ENCODE peak calls at places on chromosome 17, in four cellular contexts. One of them, this sample, is unnamed.
A peak's percentile ranks its signal among the peaks of the same experiment; 100 is the strongest.

GRCh38 chr17:39700148-39700987 is 504 bp downstream of the ERBB2 start:
- DNase-seq in type B pancreatic cell: peak; percentile 77
- DNase-seq in heart right ventricle: no peak
- DNase-seq in heart left ventricle: no peak
- DNase-seq in this sample: peak; percentile 100

GRCh38 chr17:7260601-7261376 is 1.5 kb downstream of the CLDN7 start:
- DNase-seq in type B pancreatic cell: no peak
- DNase-seq in heart right ventricle: no peak
- DNase-seq in heart left ventricle: peak; percentile 43
- DNase-seq in this sample: peak; percentile 82

GRCh38 chr17:15261063-15261817 is 3.9 kb downstream of the PMP22 start:
- DNase-seq in type B pancreatic cell: peak; percentile 78
- DNase-seq in heart right ventricle: peak; percentile 46
- DNase-seq in heart left ventricle: peak; percentile 73
- DNase-seq in this sample: peak; percentile 22

GRCh38 chr17:80253631-80254395 is 6.8 kb upstream of the RNF213 start:
- DNase-seq in type B pancreatic cell: no peak
- DNase-seq in heart right ventricle: no peak
- DNase-seq in heart left ventricle: no peak
- DNase-seq in this sample: no peak

GRCh38 chr17:47875011-47875471 is 21.0 kb upstream of the SP2 start:
- DNase-seq in type B pancreatic cell: no peak
- DNase-seq in heart right ventricle: no peak
- DNase-seq in heart left ventricle: no peak
- DNase-seq in this sample: no peak

GRCh38 chr17:63843387-63844292 is 1.2 kb upstream of the SMARCD2 start:
- DNase-seq in type B pancreatic cell: no peak
- DNase-seq in heart right ventricle: peak; percentile 55
- DNase-seq in heart left ventricle: peak; percentile 83
- DNase-seq in this sample: no peak

GRCh38 chr17:78117027-78117981 is 11.3 kb downstream of the TMC6 start:
- DNase-seq in type B pancreatic cell: no peak
- DNase-seq in heart right ventricle: no peak
- DNase-seq in heart left ventricle: no peak
- DNase-seq in this sample: peak; percentile 47

GRCh38 chr17:8581002-8581658 is 49.4 kb downstream of the MYH10 start:
- DNase-seq in type B pancreatic cell: no peak
- DNase-seq in heart right ventricle: no peak
- DNase-seq in heart left ventricle: no peak
- DNase-seq in this sample: no peak

GRCh38 chr17:7797976-7798375 is 36.0 kb upstream of the KDM6B start:
- DNase-seq in type B pancreatic cell: no peak
- DNase-seq in heart right ventricle: no peak
- DNase-seq in heart left ventricle: no peak
- DNase-seq in this sample: no peak

GRCh38 chr17:63405741-63406261 is 40.3 kb downstream of the CYB561 start:
- DNase-seq in type B pancreatic cell: no peak
- DNase-seq in heart right ventricle: no peak
- DNase-seq in heart left ventricle: no peak
- DNase-seq in this sample: peak; percentile 7

GRCh38 chr17:83186226-83186625 is 106.8 kb downstream of the METRNL start:
- DNase-seq in type B pancreatic cell: peak; percentile 45
- DNase-seq in heart right ventricle: no peak
- DNase-seq in heart left ventricle: no peak
- DNase-seq in this sample: no peak

GRCh38 chr17:7294614-7295153 is at the start of gene YBX2:
- DNase-seq in type B pancreatic cell: peak; percentile 87
- DNase-seq in heart right ventricle: peak; percentile 66
- DNase-seq in heart left ventricle: peak; percentile 72
- DNase-seq in this sample: peak; percentile 68

GRCh38 chr17:61279476-61280145 is 120.0 kb upstream of the TBX2 start:
- DNase-seq in type B pancreatic cell: no peak
- DNase-seq in heart right ventricle: peak; percentile 27
- DNase-seq in heart left ventricle: no peak
- DNase-seq in this sample: no peak

GRCh38 chr17:80394629-80395216 is 20.2 kb upstream of the ENDOV start:
- DNase-seq in type B pancreatic cell: no peak
- DNase-seq in heart right ventricle: no peak
- DNase-seq in heart left ventricle: no peak
- DNase-seq in this sample: no peak

GRCh38 chr17:30217054-30217453 is 18.4 kb downstream of the SLC6A4 start:
- DNase-seq in type B pancreatic cell: no peak
- DNase-seq in heart right ventricle: no peak
- DNase-seq in heart left ventricle: no peak
- DNase-seq in this sample: no peak

GRCh38 chr17:53516643-53517042 is 306.1 kb upstream of the KIF2B start:
- DNase-seq in type B pancreatic cell: no peak
- DNase-seq in heart right ventricle: no peak
- DNase-seq in heart left ventricle: no peak
- DNase-seq in this sample: peak; percentile 0

GRCh38 chr17:77235370-77236080 is 94.8 kb downstream of the SEC14L1 start:
- DNase-seq in type B pancreatic cell: no peak
- DNase-seq in heart right ventricle: no peak
- DNase-seq in heart left ventricle: peak; percentile 68
- DNase-seq in this sample: no peak

GRCh38 chr17:81509687-81510523 is 2.7 kb downstream of the ACTG1 start:
- DNase-seq in type B pancreatic cell: no peak
- DNase-seq in heart right ventricle: no peak
- DNase-seq in heart left ventricle: no peak
- DNase-seq in this sample: no peak

GRCh38 chr17:61926831-61927210 is 961 bp downstream of the INTS2 start:
- DNase-seq in type B pancreatic cell: no peak
- DNase-seq in heart right ventricle: no peak
- DNase-seq in heart left ventricle: no peak
- DNase-seq in this sample: no peak

GRCh38 chr17:68381076-68381900 is 76.0 kb downstream of the WIPI1 start:
- DNase-seq in type B pancreatic cell: no peak
- DNase-seq in heart right ventricle: no peak
- DNase-seq in heart left ventricle: no peak
- DNase-seq in this sample: no peak

GRCh38 chr17:4505187-4505586 is 6.5 kb downstream of the SPNS2 start:
- DNase-seq in type B pancreatic cell: no peak
- DNase-seq in heart right ventricle: no peak
- DNase-seq in heart left ventricle: no peak
- DNase-seq in this sample: no peak

GRCh38 chr17:8069587-8069860 is 18.0 kb downstream of the ALOX12B start:
- DNase-seq in type B pancreatic cell: no peak
- DNase-seq in heart right ventricle: no peak
- DNase-seq in heart left ventricle: no peak
- DNase-seq in this sample: no peak

GRCh38 chr17:4604111-4604644 is 19.8 kb downstream of the SMTNL2 start:
- DNase-seq in type B pancreatic cell: no peak
- DNase-seq in heart right ventricle: peak; percentile 72
- DNase-seq in heart left ventricle: peak; percentile 92
- DNase-seq in this sample: no peak

GRCh38 chr17:33288954-33289353 is 4.1 kb downstream of the ASIC2 start:
- DNase-seq in type B pancreatic cell: no peak
- DNase-seq in heart right ventricle: no peak
- DNase-seq in heart left ventricle: no peak
- DNase-seq in this sample: no peak

GRCh38 chr17:55521193-55521592 is 9.9 kb upstream of the SMIM36 start:
- DNase-seq in type B pancreatic cell: no peak
- DNase-seq in heart right ventricle: no peak
- DNase-seq in heart left ventricle: no peak
- DNase-seq in this sample: no peak

GRCh38 chr17:72462396-72462795 is 341.6 kb downstream of the SOX9 start:
- DNase-seq in type B pancreatic cell: no peak
- DNase-seq in heart right ventricle: no peak
- DNase-seq in heart left ventricle: no peak
- DNase-seq in this sample: no peak

GRCh38 chr17:42342242-42343008 is 45.8 kb downstream of the STAT3 start:
- DNase-seq in type B pancreatic cell: no peak
- DNase-seq in heart right ventricle: no peak
- DNase-seq in heart left ventricle: no peak
- DNase-seq in this sample: no peak

DNA sequence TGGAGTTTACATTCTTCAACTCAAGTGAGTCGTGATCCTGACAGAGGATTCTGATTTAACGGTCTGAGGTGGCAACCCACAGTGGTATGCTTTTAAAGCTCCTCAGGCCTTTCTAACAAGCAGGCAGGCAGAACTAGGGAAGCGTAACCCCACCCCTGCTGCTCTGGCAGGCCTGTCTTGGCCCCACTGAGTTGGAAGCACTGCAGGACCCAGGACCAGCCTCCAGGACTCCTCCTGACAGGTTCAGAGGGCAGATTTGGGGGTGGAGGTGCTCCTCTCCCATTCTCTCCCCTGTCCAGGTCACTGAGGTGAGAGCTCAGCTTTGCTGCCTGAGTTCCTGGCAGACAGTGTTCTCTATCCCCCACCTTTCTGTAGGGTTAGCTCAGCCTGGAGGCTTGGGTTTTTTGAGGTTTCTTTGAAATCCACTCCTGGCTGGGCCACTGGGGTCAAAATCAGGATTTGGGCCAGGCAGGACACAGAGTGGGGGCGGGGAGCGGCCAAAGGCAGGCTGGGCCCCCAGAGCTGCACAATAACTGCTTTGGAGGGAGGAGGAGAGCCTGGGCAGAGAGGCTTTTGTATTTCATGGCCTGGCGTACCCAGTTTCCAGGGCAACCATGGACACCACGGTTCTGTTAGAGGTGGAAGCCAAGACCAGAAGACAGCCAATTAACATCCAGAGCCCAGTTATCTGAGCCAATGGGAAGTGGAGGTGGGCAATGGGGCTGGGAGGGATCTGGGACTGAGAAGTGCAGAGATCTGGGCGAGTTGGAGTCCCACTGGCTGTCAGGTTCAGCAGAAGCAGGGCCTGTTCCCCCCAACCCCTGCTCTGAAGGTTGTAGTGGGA is 9.5 kb downstream of the MRPL27 start:
- DNase-seq in type B pancreatic cell: no peak
- DNase-seq in heart right ventricle: no peak
- DNase-seq in heart left ventricle: no peak
- DNase-seq in this sample: no peak
- TF ChIP-seq CTCF in type B pancreatic cell: no peak
- TF ChIP-seq CTCF in heart right ventricle: no peak
- TF ChIP-seq CTCF in heart left ventricle: no peak
- TF ChIP-seq CTCF in this sample: no peak

GRCh38 chr17:18156171-18156975 is 27.3 kb upstream of the ALKBH5 start:
- DNase-seq in type B pancreatic cell: no peak
- DNase-seq in heart right ventricle: no peak
- DNase-seq in heart left ventricle: no peak
- DNase-seq in this sample: peak; percentile 16
- TF ChIP-seq CTCF in type B pancreatic cell: no peak
- TF ChIP-seq CTCF in heart right ventricle: no peak
- TF ChIP-seq CTCF in heart left ventricle: no peak
- TF ChIP-seq CTCF in this sample: no peak

DNA sequence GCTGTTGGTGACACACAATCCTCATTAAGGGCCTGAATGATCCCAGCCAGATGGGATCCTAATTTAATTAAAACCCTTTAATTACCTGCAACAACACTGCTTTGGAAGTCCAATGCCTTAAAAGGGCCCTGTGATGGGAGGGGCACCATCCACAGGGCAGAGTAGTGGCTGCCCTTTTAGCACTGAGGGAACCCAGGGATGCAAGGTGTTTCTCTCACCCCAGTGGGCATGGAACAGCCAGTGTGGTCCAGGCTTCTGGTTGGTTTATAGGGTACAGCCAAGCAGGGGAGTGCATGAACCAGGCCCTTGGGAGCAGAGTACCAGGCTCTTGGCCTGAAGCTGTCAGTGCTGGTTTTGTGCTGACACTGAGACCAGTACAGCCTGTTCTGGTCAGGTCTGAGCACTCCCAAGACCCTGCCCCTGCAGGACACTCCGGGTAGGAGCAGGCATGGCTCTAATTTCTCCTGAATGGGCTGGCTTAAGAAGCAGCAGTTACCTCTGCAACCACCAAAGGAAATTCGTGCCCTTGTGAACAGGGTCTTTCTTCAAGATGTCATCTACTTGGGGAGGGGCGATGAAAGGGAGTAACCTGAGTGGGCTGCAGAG is 9.9 kb downstream of the NXPH3 start:
- DNase-seq in type B pancreatic cell: peak; percentile 62
- DNase-seq in heart right ventricle: no peak
- DNase-seq in heart left ventricle: no peak
- DNase-seq in this sample: peak; percentile 53
- TF ChIP-seq CTCF in type B pancreatic cell: peak; percentile 53
- TF ChIP-seq CTCF in heart right ventricle: no peak
- TF ChIP-seq CTCF in heart left ventricle: no peak
- TF ChIP-seq CTCF in this sample: peak; percentile 25

GRCh38 chr17:79188048-79188447 is 113.4 kb downstream of the ENGASE start:
- DNase-seq in type B pancreatic cell: no peak
- DNase-seq in heart right ventricle: no peak
- DNase-seq in heart left ventricle: no peak
- DNase-seq in this sample: peak; percentile 56
- TF ChIP-seq CTCF in type B pancreatic cell: peak; percentile 77
- TF ChIP-seq CTCF in heart right ventricle: peak; percentile 44
- TF ChIP-seq CTCF in heart left ventricle: peak; percentile 54
- TF ChIP-seq CTCF in this sample: peak; percentile 54

DNA sequence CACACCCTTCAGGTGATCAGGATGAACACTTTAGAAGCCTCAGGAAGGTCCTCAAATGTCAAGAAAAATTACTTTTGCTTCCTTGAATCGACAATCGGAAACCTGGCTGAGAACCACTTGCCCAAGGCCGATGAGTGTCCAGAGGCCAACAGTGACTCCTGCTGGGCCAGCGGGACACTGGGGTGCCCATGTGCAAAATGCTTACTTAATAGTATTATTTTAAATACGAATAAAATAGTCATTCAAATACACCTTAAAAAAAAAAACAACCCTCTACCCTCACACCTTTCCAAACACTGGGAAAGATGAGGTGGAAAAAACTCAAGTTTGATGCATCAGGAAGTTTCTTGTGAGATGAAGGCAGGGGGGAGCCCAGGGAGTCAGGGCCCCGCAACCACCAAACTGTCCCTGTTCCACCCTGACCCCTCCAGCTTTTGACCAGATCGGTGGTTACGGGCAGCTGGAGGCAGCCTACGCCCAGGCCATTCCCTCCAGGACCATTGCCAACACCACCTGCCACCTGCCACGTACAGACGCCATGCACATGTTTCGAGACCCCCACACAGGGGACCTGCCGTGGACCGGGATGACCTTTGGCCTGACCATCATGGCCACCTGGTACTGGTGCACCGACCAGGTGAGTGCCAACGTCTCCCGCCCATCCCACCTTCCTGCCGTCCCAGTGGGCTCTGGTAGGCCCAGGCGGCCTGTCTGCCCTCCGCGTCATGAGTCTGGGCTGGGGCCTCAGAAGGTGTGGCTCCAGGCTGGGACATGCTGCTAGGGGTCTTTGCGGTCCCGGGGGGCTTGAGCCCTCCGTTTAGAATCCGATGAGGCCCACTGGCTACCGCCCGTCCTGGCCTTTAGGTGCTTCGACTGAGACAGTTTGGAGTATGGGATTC is 18.9 kb downstream of the SLC5A10 start:
- DNase-seq in type B pancreatic cell: no peak
- DNase-seq in heart right ventricle: no peak
- DNase-seq in heart left ventricle: no peak
- DNase-seq in this sample: no peak
- TF ChIP-seq CTCF in type B pancreatic cell: peak; percentile 18
- TF ChIP-seq CTCF in heart right ventricle: no peak
- TF ChIP-seq CTCF in heart left ventricle: no peak
- TF ChIP-seq CTCF in this sample: no peak

This sample was measured in Calu3.